ENCODE peak calls at places on chromosomes 6 and 20, in four cellular contexts. R is endothelial cell, T is omental fat pad, D is NCI-H2081. G is an unnamed sample.

GRCh38 chr20:50692553-50692933 is 1.2 kb upstream of the RIPOR3 start:
- DNase-seq in D (no peak), R (no peak), T (no peak), G (no peak)

GRCh38 chr6:16572317-16572716 is 188.9 kb downstream of the ATXN1 start:
- DNase-seq in D (no peak), R (no peak), T (no peak), G (no peak)

GRCh38 chr6:22886881-22887581 is 317.7 kb downstream of the HDGFL1 start:
- DNase-seq in D (peak), R (no peak), T (no peak), G (no peak)

GRCh38 chr20:10110151-10110550 is 75.4 kb downstream of the ANKEF1 start:
- DNase-seq in D (no peak), R (no peak), T (no peak), G (no peak)

GRCh38 chr6:158654498-158654897 is 4.6 kb downstream of the SYTL3 start:
- DNase-seq in R (no peak), T (no peak), D (no peak), G (peak)

GRCh38 chr20:10476319-10476724 is 41.2 kb downstream of the SLX4IP start:
- DNase-seq in D (no peak), R (no peak), T (no peak), G (peak)

GRCh38 chr20:48052492-48052870 is 267.2 kb upstream of the SULF2 start:
- DNase-seq in R (no peak), T (no peak), D (peak), G (no peak)

GRCh38 chr6:44665683-44666082 is 278.2 kb downstream of the CDC5L start:
- DNase-seq in R (no peak), T (no peak), D (no peak), G (no peak)

GRCh38 chr20:50335105-50335504 is 144.5 kb downstream of the CEBPB start:
- DNase-seq in D (no peak), T (no peak), R (peak), G (peak)

GRCh38 chr6:69100772-69101171 is 465.7 kb downstream of the ADGRB3 start:
- DNase-seq in T (no peak), D (no peak), R (no peak), G (no peak)

GRCh38 chr6:134959603-134960002 is 9.7 kb upstream of the ALDH8A1 start:
- DNase-seq in D (no peak), R (no peak), T (no peak), G (no peak)

GRCh38 chr20:17936791-17937687 is 31.6 kb downstream of the SNX5 start:
- DNase-seq in D (no peak), R (no peak), T (no peak), G (no peak)

GRCh38 chr6:132877003-132877402 is 62.6 kb downstream of the RPS12 start:
- DNase-seq in D (no peak), T (no peak), R (no peak), G (no peak)

GRCh38 chr6:91435630-91436029 is 848.8 kb upstream of the MAP3K7 start:
- DNase-seq in T (no peak), D (no peak), R (no peak), G (no peak)

GRCh38 chr6:16130932-16131387 is 2.1 kb downstream of the MYLIP start:
- DNase-seq in D (peak), T (no peak), R (peak), G (peak)

GRCh38 chr6:109702797-109703196 is 11.7 kb downstream of the FIG4 start:
- DNase-seq in R (no peak), T (no peak), D (no peak), G (no peak)

GRCh38 chr6:129567374-129567773 is 142.6 kb downstream of the ARHGAP18 start:
- DNase-seq in R (peak), D (peak), T (no peak), G (peak)

GRCh38 chr20:20023395-20023794 is 6.2 kb downstream of the NAA20 start:
- DNase-seq in D (no peak), R (no peak), T (no peak), G (no peak)

GRCh38 chr6:141463237-141463977 is 669.3 kb upstream of the GJE1 start:
- DNase-seq in T (no peak), D (no peak), R (no peak), G (no peak)

GRCh38 chr6:18117136-18117535 is 5.3 kb downstream of the NHLRC1 start:
- DNase-seq in T (no peak), R (no peak), D (no peak), G (no peak)

GRCh38 chr6:29487660-29488059 is at the start of gene MAS1L:
- DNase-seq in R (no peak), T (no peak), D (no peak), G (no peak)

GRCh38 chr20:39025883-39026282 is 63.7 kb downstream of the DHX35 start:
- DNase-seq in T (no peak), R (no peak), D (no peak), G (peak)

GRCh38 chr6:82396964-82397761 is 33.5 kb downstream of the TPBG start:
- DNase-seq in R (no peak), D (no peak), T (no peak), G (no peak)